ENCODE peak calls at places on chromosomes 5 and 9, in five cellular contexts. U is stimulated activated CD8-positive, alpha-beta memory T cell treated with anti-CD3 and anti-CD28 coated beads, Interleukin-7, amount 100 ng/mL, for 24 hours; L is foreskin fibroblast; Y is natural killer cell treated with Interleukin-12 subunit alpha and Interleukin-12 subunit beta and Interleukin-15 and Interleukin-18, amount 100 ng/mL, for 72 hours; C is mesothelial cell of epicardium. I is an unnamed sample.

GRCh38 chr5:134129411-134130238 is 15.1 kb downstream of the TCF7 start:
- DNase-seq in Y (no peak), L (no peak), C (no peak), U (no peak), I (no peak)

GRCh38 chr5:145762833-145763232 is 72.3 kb downstream of the PRELID2 start:
- DNase-seq in L (no peak), U (no peak), Y (no peak), C (no peak), I (no peak)

GRCh38 chr9:76218868-76219462 is 175.3 kb downstream of the RFK start:
- DNase-seq in L (no peak), U (no peak), C (no peak), Y (no peak), I (no peak)

GRCh38 chr5:128338649-128339048 is 199.4 kb downstream of the FBN2 start:
- DNase-seq in Y (no peak), C (no peak), L (no peak), U (no peak), I (no peak)

GRCh38 chr5:137751869-137752491 is 2.2 kb downstream of the HNRNPA0 start:
- DNase-seq in Y (no peak), C (no peak), U (no peak), L (peak), I (no peak)

GRCh38 chr9:131417264-131418142 is 23.6 kb downstream of the PRRC2B start:
- DNase-seq in C (no peak), L (no peak), Y (no peak), U (no peak), I (no peak)

GRCh38 chr9:99485461-99485860 is 263.4 kb downstream of the SEC61B start:
- DNase-seq in C (no peak), L (no peak), Y (no peak), U (no peak), I (no peak)

GRCh38 chr5:69007726-69008368 is 86.0 kb upstream of the SLC30A5 start:
- DNase-seq in Y (peak), C (peak), U (peak), L (peak), I (no peak)

GRCh38 chr9:108696156-108696555 is 159.6 kb downstream of the ACTL7B start:
- DNase-seq in L (no peak), C (no peak), Y (no peak), U (no peak), I (no peak)

GRCh38 chr5:157511656-157512644 is 51.9 kb downstream of the NIPAL4 start:
- DNase-seq in L (peak), Y (no peak), U (no peak), C (no peak), I (peak)

GRCh38 chr5:159917919-159918487 is 1.7 kb downstream of the ADRA1B start:
- DNase-seq in C (no peak), U (no peak), L (no peak), Y (no peak), I (no peak)

GRCh38 chr5:176740702-176741565 is 69.4 kb upstream of the UNC5A start:
- DNase-seq in C (no peak), U (no peak), L (no peak), Y (no peak), I (peak)

GRCh38 chr5:74567351-74567870 is 73.1 kb downstream of the ENC1 start:
- DNase-seq in U (no peak), Y (no peak), C (no peak), L (no peak), I (no peak)

GRCh38 chr5:41831155-41831554 is 39.1 kb downstream of the OXCT1 start:
- DNase-seq in Y (no peak), C (no peak), U (no peak), L (no peak), I (no peak)

GRCh38 chr5:56814361-56814962 is 887 bp upstream of the MAP3K1 start:
- DNase-seq in L (no peak), C (no peak), Y (no peak), U (no peak), I (peak)

GRCh38 chr5:176425138-176425537 is 8.8 kb upstream of the CLTB start:
- DNase-seq in U (no peak), L (no peak), Y (no peak), C (no peak), I (no peak)

GRCh38 chr9:107190031-107190935 is 92.8 kb upstream of the RAD23B start:
- DNase-seq in C (no peak), U (no peak), L (peak), Y (no peak), I (no peak)

GRCh38 chr9:115254781-115255180 is 136.8 kb upstream of the TNC start:
- DNase-seq in Y (no peak), U (no peak), L (no peak), C (no peak), I (no peak)

GRCh38 chr9:136700959-136701664 is 11.3 kb upstream of the DIPK1B start:
- DNase-seq in L (no peak), Y (no peak), C (no peak), U (peak), I (peak)

GRCh38 chr5:171647043-171647899 is 138.3 kb upstream of the SMIM23 start:
- DNase-seq in Y (no peak), C (no peak), L (peak), U (no peak), I (peak)

GRCh38 chr5:122844136-122844915 is 1.1 kb upstream of the SNX24 start:
- DNase-seq in L (no peak), Y (no peak), C (no peak), U (no peak), I (no peak)

GRCh38 chr9:6564370-6564769 is 81.2 kb downstream of the GLDC start:
- DNase-seq in C (no peak), U (no peak), Y (no peak), L (no peak), I (no peak)

GRCh38 chr9:34630402-34631154 is 1.7 kb upstream of the ARID3C start:
- DNase-seq in L (no peak), U (no peak), C (no peak), Y (no peak), I (no peak)

GRCh38 chr9:98860871-98861293 is 53.4 kb downstream of the GALNT12 start:
- DNase-seq in C (no peak), L (peak), Y (no peak), U (no peak), I (no peak)

GRCh38 chr9:118170032-118170955 is 466.1 kb downstream of the TLR4 start:
- DNase-seq in U (no peak), L (peak), Y (no peak), C (peak), I (no peak)

GRCh38 chr5:88298425-88298824 is 29.8 kb upstream of the TMEM161B start:
- DNase-seq in U (no peak), C (no peak), L (peak), Y (no peak), I (no peak)

GRCh38 chr9:125889122-125889523 is 141.9 kb downstream of the PBX3 start:
- DNase-seq in Y (no peak), U (no peak), C (peak), L (no peak), I (no peak)

I was measured in CD14-positive monocyte.